ENCODE peak calls at places on chromosomes 12 and 14, in four cellular contexts. One of them, this sample, is unnamed.

GRCh38 chr12:67721216-67721615 is 72.7 kb downstream of the DYRK2 start:
- DNase-seq in IMR-90: no peak
- DNase-seq in GM10248: no peak
- DNase-seq in fibroblast of pulmonary artery: no peak
- DNase-seq in this sample: no peak

GRCh38 chr14:99590746-99591555 is 13.1 kb downstream of the CCDC85C start:
- DNase-seq in IMR-90: peak
- DNase-seq in fibroblast of pulmonary artery: peak
- DNase-seq in GM10248: no peak
- DNase-seq in this sample: no peak

GRCh38 chr14:100590726-100591452 is 3.7 kb upstream of the BEGAIN start:
- DNase-seq in fibroblast of pulmonary artery: no peak
- DNase-seq in GM10248: no peak
- DNase-seq in IMR-90: no peak
- DNase-seq in this sample: no peak

GRCh38 chr12:95836185-95836609 is 22.6 kb upstream of the SNRPF start:
- DNase-seq in fibroblast of pulmonary artery: peak
- DNase-seq in GM10248: no peak
- DNase-seq in IMR-90: peak
- DNase-seq in this sample: peak

GRCh38 chr12:79614730-79615129 is 76.0 kb downstream of the PAWR start:
- DNase-seq in GM10248: no peak
- DNase-seq in fibroblast of pulmonary artery: no peak
- DNase-seq in IMR-90: peak
- DNase-seq in this sample: peak

GRCh38 chr12:92208613-92209121 is 63.0 kb upstream of the BTG1 start:
- DNase-seq in IMR-90: peak
- DNase-seq in fibroblast of pulmonary artery: peak
- DNase-seq in GM10248: peak
- DNase-seq in this sample: peak

GRCh38 chr12:101700299-101700820 is 2.9 kb downstream of the CHPT1 start:
- DNase-seq in IMR-90: no peak
- DNase-seq in GM10248: no peak
- DNase-seq in fibroblast of pulmonary artery: no peak
- DNase-seq in this sample: no peak

GRCh38 chr12:25719505-25719904 is 166.4 kb upstream of the LMNTD1 start:
- DNase-seq in IMR-90: peak
- DNase-seq in GM10248: no peak
- DNase-seq in fibroblast of pulmonary artery: no peak
- DNase-seq in this sample: no peak

GRCh38 chr12:86256169-86256568 is at the start of gene MGAT4C:
- DNase-seq in fibroblast of pulmonary artery: no peak
- DNase-seq in GM10248: no peak
- DNase-seq in IMR-90: no peak
- DNase-seq in this sample: no peak

DNA sequence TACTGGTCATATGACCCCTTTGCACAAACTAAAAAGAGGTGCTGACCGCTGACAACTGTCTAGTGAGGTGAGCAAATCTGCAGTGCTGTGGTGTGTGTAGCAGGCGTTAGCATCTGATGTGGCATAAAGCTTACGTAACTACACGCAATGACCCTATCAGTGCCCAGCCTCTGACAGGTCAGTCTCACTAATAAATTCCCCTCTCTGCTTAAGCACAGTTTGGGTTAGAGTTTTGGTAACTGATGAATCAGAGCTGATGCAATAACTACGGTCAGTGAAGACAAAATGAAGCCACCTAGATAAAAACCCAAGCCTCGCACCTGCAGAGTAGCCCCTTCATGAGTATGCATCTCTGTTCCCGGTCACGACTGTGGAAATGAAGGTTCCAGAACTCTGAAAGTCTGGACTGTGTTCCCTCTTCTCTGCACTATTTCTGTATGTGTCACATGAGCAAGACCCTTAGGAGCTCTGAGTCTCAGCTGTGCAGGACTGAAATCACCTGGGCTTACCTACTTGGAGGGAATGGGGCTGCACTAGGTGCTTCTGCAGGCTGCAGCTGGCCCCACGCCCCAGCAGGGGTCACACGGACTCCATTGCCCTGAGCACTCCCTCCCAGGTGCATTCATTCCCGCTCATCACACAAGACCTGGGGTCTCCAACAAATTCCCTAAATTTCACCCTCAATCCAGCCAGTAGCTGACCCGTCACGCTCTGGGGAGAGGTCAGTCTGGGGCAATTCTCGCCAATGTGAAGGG is 54.4 kb downstream of the RIMBP2 start:
- DNase-seq in fibroblast of pulmonary artery: no peak
- DNase-seq in IMR-90: no peak
- DNase-seq in GM10248: no peak
- DNase-seq in this sample: peak
- TF ChIP-seq CTCF in fibroblast of pulmonary artery: no peak
- TF ChIP-seq CTCF in IMR-90: no peak
- TF ChIP-seq CTCF in GM10248: no peak
- TF ChIP-seq CTCF in this sample: no peak

GRCh38 chr12:83826112-83826511 is 1086.5 kb downstream of the SLC6A15 start:
- DNase-seq in fibroblast of pulmonary artery: peak
- DNase-seq in IMR-90: peak
- DNase-seq in GM10248: peak
- DNase-seq in this sample: no peak
- TF ChIP-seq CTCF in fibroblast of pulmonary artery: peak
- TF ChIP-seq CTCF in IMR-90: peak
- TF ChIP-seq CTCF in GM10248: peak
- TF ChIP-seq CTCF in this sample: peak

DNA sequence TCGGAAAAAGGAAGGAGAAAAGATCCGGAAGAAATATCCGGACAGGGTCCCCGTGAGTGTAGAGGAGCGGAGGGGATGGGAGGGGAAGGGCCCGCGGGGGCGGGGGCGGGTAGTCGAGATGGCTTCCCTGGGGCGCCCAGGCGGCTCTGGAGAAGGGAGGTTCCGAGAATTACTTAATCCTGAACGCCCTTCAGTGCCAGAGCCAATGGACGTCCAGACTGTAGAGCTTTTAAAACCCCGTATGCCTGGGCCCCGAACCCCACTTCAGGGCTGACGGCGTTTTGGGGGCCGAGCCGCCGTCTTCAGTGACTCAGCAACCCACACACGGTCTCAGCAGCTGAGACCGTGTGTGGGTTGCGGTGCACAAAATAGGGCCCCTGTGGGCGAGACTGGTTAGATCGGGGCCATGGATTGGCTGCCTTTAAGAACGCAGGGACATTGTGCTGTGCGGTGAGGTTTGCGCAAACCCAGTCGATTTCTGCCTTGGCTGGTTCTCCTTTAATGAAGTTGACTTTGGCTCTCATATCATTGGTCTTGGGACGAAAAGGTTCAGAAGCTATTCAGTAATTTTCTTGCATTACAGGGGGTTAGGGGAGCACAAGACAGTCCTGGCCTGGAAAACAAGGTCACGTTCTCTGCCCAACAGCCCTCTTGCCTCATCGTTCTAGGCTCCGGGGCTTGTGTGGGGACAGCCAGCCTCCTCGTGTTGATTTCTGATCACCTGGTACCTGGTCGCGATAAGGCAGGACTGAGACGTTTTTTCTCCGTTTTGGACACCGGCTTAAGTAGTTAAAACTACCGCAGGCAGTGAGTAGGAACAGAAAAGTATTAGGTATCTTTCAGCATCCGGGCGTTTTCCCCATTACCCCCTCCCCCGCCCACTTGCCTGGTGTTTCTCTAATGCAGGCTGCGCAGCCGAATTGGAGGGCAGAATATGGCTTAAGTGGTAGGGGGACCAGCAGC is 772 bp downstream of the GABARAPL1 start:
- DNase-seq in GM10248: peak
- DNase-seq in IMR-90: peak
- DNase-seq in fibroblast of pulmonary artery: peak
- DNase-seq in this sample: peak
- TF ChIP-seq CTCF in GM10248: no peak
- TF ChIP-seq CTCF in IMR-90: no peak
- TF ChIP-seq CTCF in fibroblast of pulmonary artery: no peak
- TF ChIP-seq CTCF in this sample: no peak

DNA sequence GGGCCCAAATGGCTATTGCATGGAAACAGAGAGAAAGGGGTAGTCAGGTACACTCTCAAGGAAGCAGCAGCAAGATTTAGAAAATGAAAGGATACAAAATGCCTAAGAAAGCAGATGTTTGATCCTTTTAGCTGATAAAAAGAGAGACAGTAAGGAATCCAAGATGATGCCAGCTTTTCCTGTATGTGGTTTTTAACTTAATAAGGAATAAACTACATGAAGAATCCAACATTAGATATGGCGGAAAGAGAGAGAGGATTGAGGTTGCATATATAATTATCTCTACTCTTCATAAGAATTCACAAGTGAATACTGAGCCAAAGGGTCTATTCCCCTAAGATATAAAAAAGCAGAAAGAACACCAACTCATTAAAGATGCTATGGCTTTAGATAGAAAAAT is 11.6 kb downstream of the TMED10 start:
- DNase-seq in IMR-90: no peak
- DNase-seq in GM10248: no peak
- DNase-seq in fibroblast of pulmonary artery: no peak
- DNase-seq in this sample: no peak
- TF ChIP-seq CTCF in IMR-90: no peak
- TF ChIP-seq CTCF in GM10248: no peak
- TF ChIP-seq CTCF in fibroblast of pulmonary artery: no peak
- TF ChIP-seq CTCF in this sample: no peak

DNA sequence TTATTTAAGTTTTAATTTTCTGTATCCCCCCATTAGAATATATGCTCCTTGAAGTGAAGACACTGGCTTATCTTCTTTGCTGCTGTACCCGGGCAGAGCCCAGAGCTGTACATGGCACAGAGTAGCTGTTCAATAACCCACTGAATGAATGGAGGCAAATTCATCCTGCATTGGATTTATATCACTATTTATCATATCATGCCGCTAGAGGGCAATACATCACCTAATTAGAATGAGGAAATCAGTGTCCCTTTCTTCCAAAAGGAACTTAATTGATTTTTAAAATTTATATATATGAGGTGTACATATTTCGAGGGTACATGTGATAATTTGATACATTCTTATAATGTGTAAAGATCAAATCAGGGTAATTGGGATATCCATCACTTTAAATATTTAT is 89.2 kb upstream of the TMEM260 start:
- DNase-seq in GM10248: no peak
- DNase-seq in fibroblast of pulmonary artery: peak
- DNase-seq in IMR-90: peak
- DNase-seq in this sample: peak
- TF ChIP-seq CTCF in GM10248: peak
- TF ChIP-seq CTCF in fibroblast of pulmonary artery: peak
- TF ChIP-seq CTCF in IMR-90: peak
- TF ChIP-seq CTCF in this sample: peak

GRCh38 chr14:60250318-60251035 is 1.5 kb downstream of the PPM1A start:
- DNase-seq in fibroblast of pulmonary artery: peak
- DNase-seq in IMR-90: peak
- DNase-seq in GM10248: no peak
- DNase-seq in this sample: peak

GRCh38 chr14:60249321-60250251 is 565 bp downstream of the PPM1A start:
- DNase-seq in fibroblast of pulmonary artery: peak
- DNase-seq in GM10248: peak
- DNase-seq in IMR-90: peak
- DNase-seq in this sample: peak

GRCh38 chr14:60247994-60248696 is 876 bp upstream of the PPM1A start:
- DNase-seq in GM10248: peak
- DNase-seq in fibroblast of pulmonary artery: peak
- DNase-seq in IMR-90: peak
- DNase-seq in this sample: peak

GRCh38 chr14:60251877-60252276 is 2.9 kb downstream of the PPM1A start:
- DNase-seq in GM10248: no peak
- DNase-seq in IMR-90: no peak
- DNase-seq in fibroblast of pulmonary artery: no peak
- DNase-seq in this sample: no peak

DNA sequence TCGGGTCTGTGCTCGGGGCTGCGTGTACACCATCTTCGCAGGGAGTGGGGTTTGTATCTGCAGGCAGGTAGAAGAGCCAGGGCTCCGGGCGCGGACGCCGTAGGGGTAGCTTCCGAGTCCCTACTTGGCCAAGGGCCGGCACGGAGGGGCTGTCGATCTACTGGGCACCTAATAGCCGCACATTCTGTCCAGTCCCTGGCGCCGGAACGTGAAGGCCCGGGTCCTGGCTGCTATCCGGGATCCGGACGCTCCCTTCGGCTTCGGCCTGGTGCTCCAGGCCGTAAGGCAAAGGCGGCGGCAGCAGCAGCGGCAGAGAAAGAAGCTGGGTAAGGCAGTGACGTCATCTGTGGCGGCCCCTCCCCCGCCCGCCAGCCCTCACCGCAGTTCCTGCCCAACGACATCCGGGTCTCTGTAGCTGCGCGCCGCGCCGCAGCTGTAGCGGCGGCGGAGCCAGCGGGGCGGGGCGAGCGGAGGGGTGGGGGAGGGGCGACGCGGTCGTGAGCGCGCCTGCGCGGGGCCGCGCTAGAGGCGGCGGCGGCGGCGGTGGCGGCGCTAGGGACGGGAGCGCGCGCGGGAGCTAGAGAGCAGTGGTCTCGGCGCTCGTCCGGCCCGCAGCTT is at the start of gene PPM1A:
- DNase-seq in fibroblast of pulmonary artery: peak
- DNase-seq in IMR-90: peak
- DNase-seq in GM10248: peak
- DNase-seq in this sample: peak
- TF ChIP-seq CTCF in fibroblast of pulmonary artery: no peak
- TF ChIP-seq CTCF in IMR-90: no peak
- TF ChIP-seq CTCF in GM10248: no peak
- TF ChIP-seq CTCF in this sample: no peak

DNA sequence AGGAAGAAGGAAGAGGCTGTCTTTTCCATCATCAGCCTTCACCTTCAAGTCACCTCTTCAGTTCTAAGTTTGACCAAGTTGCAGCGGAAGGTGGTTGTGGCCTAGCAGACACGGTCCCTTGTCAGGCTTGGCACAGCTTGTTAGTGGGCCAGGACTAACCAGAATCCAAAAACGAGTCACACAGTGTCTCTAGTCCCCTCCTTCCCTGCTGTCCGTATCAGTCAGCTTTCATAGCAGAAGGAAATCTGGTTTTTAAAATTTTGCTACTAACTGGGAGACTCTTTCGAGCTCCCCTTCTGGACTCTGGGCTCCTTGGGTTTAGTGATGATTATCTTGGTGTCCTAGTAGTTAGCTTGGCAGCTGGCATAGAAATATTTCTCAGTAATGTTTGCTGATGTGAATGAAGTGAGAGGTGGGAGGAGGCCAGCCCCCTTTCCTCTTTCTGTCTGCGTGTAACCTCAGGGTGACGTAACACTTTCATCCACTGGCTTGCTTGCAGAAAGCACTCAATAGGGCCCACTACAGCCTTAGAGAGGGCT is 3.8 kb downstream of the ETV6 start:
- DNase-seq in IMR-90: peak
- DNase-seq in fibroblast of pulmonary artery: peak
- DNase-seq in GM10248: peak
- DNase-seq in this sample: no peak
- TF ChIP-seq CTCF in IMR-90: no peak
- TF ChIP-seq CTCF in fibroblast of pulmonary artery: no peak
- TF ChIP-seq CTCF in GM10248: no peak
- TF ChIP-seq CTCF in this sample: no peak